ENCODE peak calls at places on chromosome 21, in ten cellular contexts. C is AG10803, E is AG09309, U is A549, Y is K562, F is mucosa of descending colon, S is psoas muscle, J is AG04449, N is fibroblast of pulmonary artery, W is GM12864. B is an unnamed sample.

GRCh38 chr21:45363921-45364463 is 41.0 kb upstream of the COL18A1 start:
- DNase-seq in C (peak), E (peak), U (peak), Y (peak), F (peak), S (peak), J (peak), N (peak), W (peak), B (peak)

GRCh38 chr21:14602418-14602987 is 56.4 kb upstream of the SAMSN1 start:
- DNase-seq in C (no peak), E (no peak), U (no peak), Y (peak), F (no peak), S (no peak), J (no peak), N (no peak), W (no peak), B (peak)

GRCh38 chr21:45016031-45016430 is 58.3 kb upstream of the ADARB1 start:
- DNase-seq in C (peak), E (no peak), U (no peak), Y (no peak), F (peak), S (no peak), J (no peak), N (no peak), W (no peak), B (no peak)

GRCh38 chr21:37445228-37445627 is 78.7 kb downstream of the DYRK1A start:
- DNase-seq in C (peak), E (peak), U (no peak), Y (no peak), F (no peak), S (no peak), J (no peak), N (peak), W (no peak), B (no peak)

GRCh38 chr21:46626536-46627302 is 8.8 kb upstream of the PRMT2 start:
- DNase-seq in C (no peak), E (no peak), U (no peak), Y (no peak), F (no peak), S (no peak), J (no peak), N (no peak), W (no peak), B (no peak)

GRCh38 chr21:31416465-31416864 is 72.4 kb upstream of the TIAM1 start:
- DNase-seq in C (no peak), E (no peak), U (no peak), Y (no peak), F (no peak), S (no peak), J (no peak), N (peak), W (no peak), B (peak)

GRCh38 chr21:36661511-36662309 is 37.2 kb upstream of the SIM2 start:
- DNase-seq in C (peak), E (no peak), U (peak), Y (peak), F (no peak), S (no peak), J (no peak), N (peak), W (no peak), B (peak)

GRCh38 chr21:15004721-15005370 is 60.0 kb downstream of the NRIP1 start:
- DNase-seq in C (peak), E (no peak), U (no peak), Y (no peak), F (no peak), S (no peak), J (no peak), N (no peak), W (no peak), B (no peak)

GRCh38 chr21:20721151-20721550 is 277.1 kb upstream of the NCAM2 start:
- DNase-seq in C (no peak), E (no peak), U (no peak), Y (peak), F (no peak), S (no peak), J (no peak), N (no peak), W (no peak), B (peak)

GRCh38 chr21:23837564-23837963 is 1769.7 kb downstream of the MRPL39 start:
- DNase-seq in C (no peak), E (no peak), U (no peak), Y (no peak), F (no peak), S (no peak), J (no peak), N (no peak), W (no peak), B (no peak)

GRCh38 chr21:26366781-26367180 is 196.2 kb upstream of the APP start:
- DNase-seq in C (peak), E (no peak), U (no peak), Y (no peak), F (no peak), S (no peak), J (no peak), N (no peak), W (no peak), B (no peak)

GRCh38 chr21:37631319-37632117 is 264.9 kb downstream of the DYRK1A start:
- DNase-seq in C (no peak), E (no peak), U (peak), Y (no peak), F (no peak), S (no peak), J (no peak), N (peak), W (peak), B (no peak)

GRCh38 chr21:20997308-20997632 is 939 bp upstream of the NCAM2 start:
- DNase-seq in C (no peak), E (no peak), U (no peak), Y (no peak), F (no peak), S (no peak), J (no peak), N (no peak), W (no peak), B (peak)

GRCh38 chr21:41377715-41378114 is 15.9 kb downstream of the MX2 start:
- DNase-seq in C (no peak), E (no peak), U (no peak), Y (no peak), F (no peak), S (no peak), J (no peak), N (no peak), W (no peak), B (no peak)

GRCh38 chr21:46154155-46154954 is 1.0 kb downstream of the FTCD start:
- DNase-seq in C (no peak), E (no peak), U (no peak), Y (no peak), F (peak), S (peak), J (no peak), N (no peak), W (no peak), B (no peak)

GRCh38 chr21:31641416-31641922 is 18.0 kb upstream of the SOD1 start:
- DNase-seq in C (no peak), E (no peak), U (no peak), Y (no peak), F (no peak), S (no peak), J (no peak), N (no peak), W (no peak), B (no peak)

GRCh38 chr21:35976481-35976880 is 83.8 kb downstream of the SETD4 start:
- DNase-seq in C (no peak), E (no peak), U (no peak), Y (no peak), F (no peak), S (no peak), J (no peak), N (no peak), W (no peak), B (no peak)

GRCh38 chr21:45802956-45803612 is 159.6 kb downstream of the PCBP3 start:
- DNase-seq in C (no peak), E (no peak), U (no peak), Y (no peak), F (no peak), S (no peak), J (no peak), N (no peak), W (no peak), B (no peak)

GRCh38 chr21:46078322-46078981 is 19.5 kb upstream of the COL6A2 start:
- DNase-seq in C (peak), E (no peak), U (no peak), Y (no peak), F (no peak), S (peak), J (no peak), N (no peak), W (no peak), B (no peak)

GRCh38 chr21:31142600-31142999 is 104.3 kb upstream of the KRTAP19-8 start:
- DNase-seq in C (no peak), E (no peak), U (no peak), Y (no peak), F (no peak), S (no peak), J (no peak), N (no peak), W (no peak), B (no peak)

GRCh38 chr21:38833122-38833521 is 27.4 kb downstream of the ETS2 start:
- DNase-seq in C (no peak), E (no peak), U (no peak), Y (no peak), F (no peak), S (no peak), J (no peak), N (no peak), W (no peak), B (no peak)
- TF ChIP-seq CTCF in C (no peak), E (peak), U (no peak), Y (peak), F (no peak), S (no peak), J (no peak), N (peak), W (peak), B (peak)

DNA sequence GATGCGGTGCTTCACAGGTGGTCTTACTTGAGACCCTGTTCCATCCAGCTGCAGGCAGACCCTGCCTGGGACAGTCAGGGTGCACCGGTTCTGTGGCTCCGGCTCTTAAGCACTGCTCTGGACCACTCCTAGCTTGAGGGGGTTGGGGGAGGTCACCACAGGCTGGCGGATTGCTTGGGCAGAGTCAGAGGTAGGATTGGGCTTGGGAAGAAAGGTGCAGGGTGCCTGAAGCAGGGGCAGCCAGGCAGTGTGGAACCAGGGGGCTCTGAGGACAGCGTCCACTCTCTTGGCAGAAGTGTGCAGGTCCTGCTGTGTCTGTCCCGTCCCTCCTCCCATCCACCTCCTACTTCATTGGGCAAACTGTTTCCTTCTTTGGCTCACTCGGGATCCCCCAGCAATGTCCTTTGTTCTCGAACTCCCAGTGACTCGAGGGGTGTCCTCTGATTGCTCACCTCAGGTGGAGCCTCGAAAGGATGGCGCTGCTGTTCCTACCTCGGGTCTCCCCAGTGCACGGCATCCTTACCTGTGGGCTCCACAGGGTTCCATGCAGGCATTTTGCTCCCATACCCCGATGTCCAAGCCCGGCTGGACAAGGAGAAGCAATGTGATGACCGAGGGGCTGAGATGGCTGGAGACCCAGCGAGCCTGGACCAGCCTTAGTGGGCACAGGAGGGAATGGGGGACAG is 1.8 kb downstream of the PDXK start:
- DNase-seq in C (no peak), E (no peak), U (no peak), Y (no peak), F (no peak), S (no peak), J (no peak), N (no peak), W (no peak), B (no peak)
- H3K4me3 ChIP-seq in C (peak), E (peak), U (peak), Y (peak), F (no peak), S (peak), J (peak), N (peak), W (peak), B (peak)

GRCh38 chr21:27802816-27803475 is 836.1 kb upstream of the ADAMTS5 start:
- DNase-seq in C (peak), E (no peak), U (peak), Y (peak), F (no peak), S (no peak), J (no peak), N (peak), W (no peak), B (peak)
- TF ChIP-seq CTCF in C (peak), E (peak), U (peak), Y (peak), F (peak), S (peak), J (peak), N (peak), W (peak), B (peak)

DNA sequence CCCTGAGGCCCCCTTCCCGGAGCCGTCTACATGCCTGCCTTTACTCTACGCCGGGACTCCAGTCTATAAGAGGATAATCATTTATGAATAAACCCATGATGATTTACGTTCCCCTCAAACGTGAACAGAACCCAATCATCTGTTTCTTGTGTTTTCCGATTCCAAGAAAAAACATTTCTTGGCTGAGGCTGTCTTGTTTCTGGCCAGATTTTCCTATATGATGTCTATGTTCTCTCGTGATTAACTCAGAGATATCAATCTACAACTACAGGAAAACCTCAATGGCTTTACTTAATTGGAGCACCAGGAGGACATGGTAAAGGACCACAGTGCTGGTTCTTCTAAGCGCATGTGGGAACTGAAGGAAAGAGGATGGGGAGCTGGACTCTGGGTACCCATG is 22.3 kb downstream of the RCAN1 start:
- DNase-seq in C (no peak), E (no peak), U (no peak), Y (no peak), F (no peak), S (no peak), J (no peak), N (no peak), W (no peak), B (no peak)
- H3K4me3 ChIP-seq in C (no peak), E (no peak), U (no peak), Y (no peak), F (no peak), S (peak), J (no peak), N (no peak), W (no peak), B (no peak)

GRCh38 chr21:42521384-42521783 is 7.7 kb downstream of the SLC37A1 start:
- DNase-seq in C (no peak), E (no peak), U (no peak), Y (no peak), F (no peak), S (no peak), J (no peak), N (no peak), W (no peak), B (no peak)

GRCh38 chr21:42521805-42522204 is 8.2 kb downstream of the SLC37A1 start:
- DNase-seq in C (no peak), E (no peak), U (no peak), Y (no peak), F (no peak), S (no peak), J (no peak), N (no peak), W (no peak), B (no peak)

GRCh38 chr21:42522771-42523170 is 9.1 kb downstream of the SLC37A1 start:
- DNase-seq in C (no peak), E (no peak), U (no peak), Y (no peak), F (no peak), S (no peak), J (no peak), N (no peak), W (no peak), B (no peak)

GRCh38 chr21:42522271-42522670 is 8.6 kb downstream of the SLC37A1 start:
- DNase-seq in C (no peak), E (no peak), U (no peak), Y (no peak), F (no peak), S (no peak), J (no peak), N (no peak), W (no peak), B (no peak)

DNA sequence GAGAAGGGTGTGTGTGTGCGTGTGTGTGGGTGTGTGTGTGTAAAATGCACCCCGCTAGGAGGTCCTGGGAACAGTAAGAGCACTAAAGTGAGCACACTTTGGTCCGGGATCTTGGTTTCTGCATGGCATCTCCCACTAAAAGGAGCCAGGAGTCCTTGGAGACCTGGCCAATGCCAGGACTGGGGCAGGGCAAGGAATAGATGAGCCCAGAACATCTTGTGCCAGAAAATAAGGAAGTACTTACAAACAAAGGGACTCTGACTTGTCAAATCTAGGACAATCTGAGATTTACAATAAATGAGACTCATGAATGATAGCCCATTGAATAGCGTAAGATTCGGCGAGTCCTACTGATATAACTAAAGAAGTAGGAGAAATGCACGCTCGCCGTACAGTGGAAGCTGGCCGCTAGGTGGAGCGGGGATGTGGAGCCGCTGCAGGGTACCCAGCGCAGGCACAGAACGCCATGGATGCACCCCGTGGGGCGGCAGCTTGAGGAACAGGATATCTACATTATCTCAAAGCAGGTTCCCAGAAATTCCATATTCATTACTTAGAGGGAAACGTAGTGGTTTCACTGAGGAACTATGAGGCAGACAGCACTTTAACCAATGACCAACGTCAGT is 7.1 kb downstream of the SLC37A1 start:
- DNase-seq in C (no peak), E (no peak), U (no peak), Y (peak), F (no peak), S (no peak), J (no peak), N (peak), W (no peak), B (peak)
- TF ChIP-seq CTCF in C (no peak), E (no peak), U (no peak), Y (peak), F (no peak), S (no peak), J (peak), N (peak), W (no peak), B (peak)

GRCh38 chr21:16590186-16590585 is 860.4 kb downstream of the USP25 start:
- DNase-seq in C (no peak), E (no peak), U (no peak), Y (no peak), F (no peak), S (no peak), J (no peak), N (no peak), W (no peak), B (no peak)

GRCh38 chr21:16589046-16589445 is 859.3 kb downstream of the USP25 start:
- DNase-seq in C (no peak), E (no peak), U (no peak), Y (no peak), F (no peak), S (no peak), J (no peak), N (no peak), W (no peak), B (no peak)

GRCh38 chr21:16590658-16591057 is 860.9 kb downstream of the USP25 start:
- DNase-seq in C (no peak), E (no peak), U (no peak), Y (no peak), F (no peak), S (no peak), J (no peak), N (no peak), W (no peak), B (no peak)

GRCh38 chr21:16588433-16588860 is 858.7 kb downstream of the USP25 start:
- DNase-seq in C (peak), E (peak), U (peak), Y (no peak), F (peak), S (peak), J (peak), N (peak), W (no peak), B (peak)

DNA sequence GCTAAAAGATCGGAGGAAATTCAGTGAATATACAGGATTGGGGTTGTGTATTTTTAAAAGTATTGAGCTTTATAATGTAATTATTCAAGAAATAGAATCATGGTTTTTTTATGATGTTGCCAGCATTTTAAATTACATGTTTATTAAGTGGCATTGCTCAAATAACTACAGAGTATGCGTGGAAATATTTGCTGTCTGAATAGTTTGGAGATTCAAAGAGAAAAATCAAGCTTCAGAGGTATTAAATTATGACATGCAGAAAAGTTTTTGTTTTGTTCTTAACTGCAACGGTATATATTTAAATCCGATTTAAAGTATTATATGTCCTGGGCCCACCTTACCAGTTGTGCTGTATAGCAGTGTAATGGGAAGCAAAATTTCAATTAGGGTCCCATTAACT is 859.7 kb downstream of the USP25 start:
- DNase-seq in C (no peak), E (no peak), U (no peak), Y (no peak), F (no peak), S (no peak), J (no peak), N (no peak), W (no peak), B (no peak)
- H3K4me3 ChIP-seq in C (no peak), E (no peak), U (no peak), Y (no peak), F (no peak), S (no peak), J (no peak), N (no peak), W (no peak), B (no peak)

GRCh38 chr21:29499734-29500343 is 201.1 kb downstream of the BACH1 start:
- DNase-seq in C (peak), E (no peak), U (peak), Y (peak), F (no peak), S (no peak), J (no peak), N (peak), W (no peak), B (peak)
- TF ChIP-seq CTCF in C (peak), E (peak), U (peak), Y (peak), F (no peak), S (no peak), J (peak), N (peak), W (peak), B (peak)

GRCh38 chr21:43817157-43818086 is 28.0 kb downstream of the RRP1 start:
- DNase-seq in C (no peak), E (no peak), U (no peak), Y (no peak), F (peak), S (peak), J (no peak), N (no peak), W (no peak), B (no peak)
- H3K4me3 ChIP-seq in C (no peak), E (no peak), U (no peak), Y (no peak), F (no peak), S (no peak), J (no peak), N (no peak), W (no peak), B (no peak)

B was measured in choroid plexus epithelial cell.